ENCODE peak calls at places on chromosomes 6 and 20, in eight cellular contexts. One of them, this sample, is unnamed.

GRCh38 chr6:108526739-108527174 is 34.0 kb upstream of the FOXO3 start:
- DNase-seq in cardiac fibroblast: peak
- DNase-seq in RWPE1: peak
- DNase-seq in B cell: no peak
- DNase-seq in fibroblast of lung: peak
- DNase-seq in mammary epithelial cell: peak
- DNase-seq in A549: peak
- DNase-seq in fibroblast of mammary gland: peak
- DNase-seq in this sample: no peak

GRCh38 chr6:131597448-131597847 is 24.4 kb downstream of the ARG1 start:
- DNase-seq in mammary epithelial cell: no peak
- DNase-seq in fibroblast of mammary gland: peak
- DNase-seq in cardiac fibroblast: peak
- DNase-seq in A549: no peak
- DNase-seq in RWPE1: peak
- DNase-seq in B cell: no peak
- DNase-seq in fibroblast of lung: no peak
- DNase-seq in this sample: no peak

GRCh38 chr20:59785118-59785959 is 148.1 kb downstream of the SYCP2 start:
- DNase-seq in fibroblast of lung: no peak
- DNase-seq in RWPE1: no peak
- DNase-seq in fibroblast of mammary gland: no peak
- DNase-seq in A549: no peak
- DNase-seq in mammary epithelial cell: no peak
- DNase-seq in B cell: no peak
- DNase-seq in cardiac fibroblast: no peak
- DNase-seq in this sample: no peak

GRCh38 chr20:43409041-43409913 is 48.4 kb upstream of the SRSF6 start:
- DNase-seq in fibroblast of mammary gland: peak
- DNase-seq in A549: no peak
- DNase-seq in fibroblast of lung: peak
- DNase-seq in B cell: no peak
- DNase-seq in cardiac fibroblast: peak
- DNase-seq in mammary epithelial cell: peak
- DNase-seq in RWPE1: peak
- DNase-seq in this sample: peak

GRCh38 chr20:36063916-36064660 is 90.5 kb upstream of the EPB41L1 start:
- DNase-seq in B cell: no peak
- DNase-seq in mammary epithelial cell: no peak
- DNase-seq in fibroblast of lung: no peak
- DNase-seq in RWPE1: no peak
- DNase-seq in cardiac fibroblast: no peak
- DNase-seq in A549: no peak
- DNase-seq in fibroblast of mammary gland: no peak
- DNase-seq in this sample: no peak

GRCh38 chr20:24980321-24981053 is 12.1 kb downstream of the APMAP start:
- DNase-seq in A549: no peak
- DNase-seq in fibroblast of mammary gland: no peak
- DNase-seq in cardiac fibroblast: no peak
- DNase-seq in RWPE1: no peak
- DNase-seq in B cell: no peak
- DNase-seq in mammary epithelial cell: no peak
- DNase-seq in fibroblast of lung: no peak
- DNase-seq in this sample: no peak

GRCh38 chr6:121886223-121886830 is 450.9 kb downstream of the GJA1 start:
- DNase-seq in fibroblast of lung: no peak
- DNase-seq in cardiac fibroblast: peak
- DNase-seq in A549: no peak
- DNase-seq in RWPE1: no peak
- DNase-seq in mammary epithelial cell: peak
- DNase-seq in B cell: no peak
- DNase-seq in fibroblast of mammary gland: peak
- DNase-seq in this sample: no peak

GRCh38 chr6:3516094-3516493 is 59.2 kb upstream of the SLC22A23 start:
- DNase-seq in RWPE1: no peak
- DNase-seq in fibroblast of mammary gland: peak
- DNase-seq in mammary epithelial cell: peak
- DNase-seq in cardiac fibroblast: peak
- DNase-seq in B cell: no peak
- DNase-seq in fibroblast of lung: no peak
- DNase-seq in A549: no peak
- DNase-seq in this sample: no peak

GRCh38 chr20:38153011-38153329 is 12.1 kb downstream of the TGM2 start:
- DNase-seq in fibroblast of lung: peak
- DNase-seq in B cell: no peak
- DNase-seq in mammary epithelial cell: no peak
- DNase-seq in cardiac fibroblast: peak
- DNase-seq in RWPE1: peak
- DNase-seq in A549: peak
- DNase-seq in fibroblast of mammary gland: no peak
- DNase-seq in this sample: no peak

GRCh38 chr6:73797861-73798260 is 101.9 kb downstream of the CD109 start:
- DNase-seq in fibroblast of mammary gland: peak
- DNase-seq in A549: no peak
- DNase-seq in B cell: no peak
- DNase-seq in cardiac fibroblast: peak
- DNase-seq in fibroblast of lung: no peak
- DNase-seq in mammary epithelial cell: no peak
- DNase-seq in RWPE1: no peak
- DNase-seq in this sample: no peak

GRCh38 chr6:115720900-115721299 is 339.8 kb downstream of the FRK start:
- DNase-seq in mammary epithelial cell: no peak
- DNase-seq in cardiac fibroblast: no peak
- DNase-seq in fibroblast of mammary gland: no peak
- DNase-seq in fibroblast of lung: no peak
- DNase-seq in RWPE1: no peak
- DNase-seq in B cell: no peak
- DNase-seq in A549: no peak
- DNase-seq in this sample: no peak

GRCh38 chr20:1177680-1178079 is 7.1 kb downstream of the TMEM74B start:
- DNase-seq in mammary epithelial cell: no peak
- DNase-seq in A549: no peak
- DNase-seq in fibroblast of mammary gland: peak
- DNase-seq in B cell: no peak
- DNase-seq in RWPE1: no peak
- DNase-seq in fibroblast of lung: no peak
- DNase-seq in cardiac fibroblast: peak
- DNase-seq in this sample: no peak

GRCh38 chr6:40308533-40309306 is 278.4 kb downstream of the LRFN2 start:
- DNase-seq in fibroblast of mammary gland: peak
- DNase-seq in RWPE1: peak
- DNase-seq in fibroblast of lung: peak
- DNase-seq in cardiac fibroblast: peak
- DNase-seq in B cell: peak
- DNase-seq in A549: peak
- DNase-seq in mammary epithelial cell: peak
- DNase-seq in this sample: peak

GRCh38 chr20:3093861-3094361 is 9.4 kb upstream of the AVP start:
- DNase-seq in B cell: no peak
- DNase-seq in cardiac fibroblast: no peak
- DNase-seq in fibroblast of lung: no peak
- DNase-seq in mammary epithelial cell: no peak
- DNase-seq in A549: no peak
- DNase-seq in RWPE1: no peak
- DNase-seq in fibroblast of mammary gland: no peak
- DNase-seq in this sample: no peak

DNA sequence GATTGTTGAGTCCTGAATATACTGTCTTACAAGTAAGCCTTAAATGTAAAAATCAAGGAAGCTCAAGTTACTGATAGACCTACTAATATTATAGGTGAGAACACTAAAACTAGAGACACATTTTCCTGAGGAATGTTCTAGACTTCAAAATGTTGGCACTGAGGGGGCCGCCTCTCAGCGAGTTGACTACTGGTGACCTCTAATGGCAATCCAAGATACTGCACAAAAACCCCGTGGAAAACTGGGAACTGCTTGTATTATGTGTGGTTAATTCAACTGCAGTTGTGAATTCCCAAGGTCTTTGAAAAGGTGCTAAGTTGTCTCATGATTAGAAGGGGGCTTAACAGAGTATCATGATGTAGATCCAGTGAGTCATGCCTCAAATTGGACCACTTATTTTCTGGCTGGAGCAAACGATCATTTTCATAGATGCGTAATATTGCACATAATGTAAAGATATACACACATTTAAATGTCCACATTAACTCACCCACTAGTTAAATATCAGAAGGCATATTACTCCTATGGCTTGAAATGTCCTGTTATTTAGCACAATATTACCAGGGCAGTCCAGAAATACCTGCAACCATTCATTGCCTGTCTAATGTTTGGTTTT is 336.2 kb downstream of the FOXA2 start:
- DNase-seq in fibroblast of mammary gland: peak
- DNase-seq in fibroblast of lung: no peak
- DNase-seq in A549: peak
- DNase-seq in RWPE1: peak
- DNase-seq in cardiac fibroblast: peak
- DNase-seq in mammary epithelial cell: no peak
- DNase-seq in B cell: no peak
- DNase-seq in this sample: peak
- TF ChIP-seq CTCF in fibroblast of mammary gland: peak
- TF ChIP-seq CTCF in fibroblast of lung: no peak
- TF ChIP-seq CTCF in A549: peak
- TF ChIP-seq CTCF in RWPE1: peak
- TF ChIP-seq CTCF in cardiac fibroblast: peak
- TF ChIP-seq CTCF in mammary epithelial cell: peak
- TF ChIP-seq CTCF in B cell: no peak
- TF ChIP-seq CTCF in this sample: peak

GRCh38 chr20:62407221-62407992 is at the start of gene CABLES2:
- DNase-seq in fibroblast of lung: peak
- DNase-seq in A549: peak
- DNase-seq in B cell: peak
- DNase-seq in RWPE1: peak
- DNase-seq in mammary epithelial cell: peak
- DNase-seq in fibroblast of mammary gland: peak
- DNase-seq in cardiac fibroblast: peak
- DNase-seq in this sample: peak
- TF ChIP-seq CTCF in fibroblast of lung: no peak
- TF ChIP-seq CTCF in A549: no peak
- TF ChIP-seq CTCF in B cell: no peak
- TF ChIP-seq CTCF in RWPE1: peak
- TF ChIP-seq CTCF in mammary epithelial cell: no peak
- TF ChIP-seq CTCF in fibroblast of mammary gland: no peak
- TF ChIP-seq CTCF in cardiac fibroblast: no peak
- TF ChIP-seq CTCF in this sample: no peak

DNA sequence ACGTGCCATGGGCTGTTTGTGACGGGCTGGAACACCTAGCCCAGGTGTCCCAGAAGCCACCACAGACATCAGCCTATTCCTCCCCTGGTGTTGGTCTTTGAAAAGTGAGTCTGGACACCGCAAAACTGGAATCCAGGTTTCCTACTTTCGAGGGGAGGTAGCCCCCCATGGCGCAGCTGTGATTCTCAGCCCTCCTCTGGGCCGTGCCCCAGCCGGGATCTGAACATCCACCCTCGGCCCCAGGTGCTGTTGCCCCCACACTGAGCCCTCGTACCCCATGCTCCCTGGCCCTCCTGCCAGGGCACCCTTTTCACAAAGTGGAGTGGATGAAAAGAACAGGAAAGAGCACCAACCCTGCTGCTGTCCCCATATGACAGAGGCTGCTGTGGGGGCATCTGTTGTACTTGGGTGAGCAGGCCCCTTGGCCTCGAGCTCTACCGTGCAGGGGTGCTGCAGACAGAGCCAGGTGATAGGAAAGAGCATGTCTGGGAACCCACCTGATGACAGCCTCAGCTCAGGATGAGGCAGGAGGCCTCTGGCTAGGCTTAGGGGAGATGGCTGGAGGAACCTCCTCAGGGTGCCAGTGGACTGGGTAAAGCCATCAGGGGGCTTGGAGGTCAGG is 18.8 kb upstream of the MAS1L start:
- DNase-seq in RWPE1: no peak
- DNase-seq in fibroblast of lung: no peak
- DNase-seq in mammary epithelial cell: no peak
- DNase-seq in fibroblast of mammary gland: no peak
- DNase-seq in cardiac fibroblast: no peak
- DNase-seq in A549: no peak
- DNase-seq in B cell: no peak
- DNase-seq in this sample: no peak
- TF ChIP-seq CTCF in RWPE1: no peak
- TF ChIP-seq CTCF in fibroblast of lung: no peak
- TF ChIP-seq CTCF in mammary epithelial cell: no peak
- TF ChIP-seq CTCF in fibroblast of mammary gland: no peak
- TF ChIP-seq CTCF in cardiac fibroblast: no peak
- TF ChIP-seq CTCF in A549: no peak
- TF ChIP-seq CTCF in B cell: no peak
- TF ChIP-seq CTCF in this sample: no peak

GRCh38 chr20:16404171-16404570 is 169.1 kb downstream of the KIF16B start:
- DNase-seq in A549: no peak
- DNase-seq in fibroblast of lung: no peak
- DNase-seq in RWPE1: no peak
- DNase-seq in cardiac fibroblast: no peak
- DNase-seq in mammary epithelial cell: no peak
- DNase-seq in B cell: no peak
- DNase-seq in fibroblast of mammary gland: no peak
- DNase-seq in this sample: no peak
- TF ChIP-seq CTCF in A549: no peak
- TF ChIP-seq CTCF in fibroblast of lung: no peak
- TF ChIP-seq CTCF in RWPE1: no peak
- TF ChIP-seq CTCF in cardiac fibroblast: no peak
- TF ChIP-seq CTCF in mammary epithelial cell: no peak
- TF ChIP-seq CTCF in B cell: no peak
- TF ChIP-seq CTCF in fibroblast of mammary gland: no peak
- TF ChIP-seq CTCF in this sample: no peak

GRCh38 chr6:101114703-101115102 is 233.6 kb upstream of the ASCC3 start:
- DNase-seq in cardiac fibroblast: peak
- DNase-seq in fibroblast of mammary gland: peak
- DNase-seq in mammary epithelial cell: peak
- DNase-seq in B cell: no peak
- DNase-seq in fibroblast of lung: peak
- DNase-seq in A549: no peak
- DNase-seq in RWPE1: peak
- DNase-seq in this sample: no peak
- TF ChIP-seq CTCF in cardiac fibroblast: peak
- TF ChIP-seq CTCF in fibroblast of mammary gland: peak
- TF ChIP-seq CTCF in mammary epithelial cell: peak
- TF ChIP-seq CTCF in B cell: no peak
- TF ChIP-seq CTCF in fibroblast of lung: peak
- TF ChIP-seq CTCF in A549: peak
- TF ChIP-seq CTCF in RWPE1: peak
- TF ChIP-seq CTCF in this sample: no peak

GRCh38 chr6:33584700-33585402 is 4.8 kb upstream of the BAK1 start:
- DNase-seq in fibroblast of lung: no peak
- DNase-seq in A549: no peak
- DNase-seq in cardiac fibroblast: no peak
- DNase-seq in RWPE1: no peak
- DNase-seq in fibroblast of mammary gland: no peak
- DNase-seq in B cell: no peak
- DNase-seq in mammary epithelial cell: no peak
- DNase-seq in this sample: no peak

GRCh38 chr6:33581186-33581585 is 1.1 kb upstream of the BAK1 start:
- DNase-seq in RWPE1: no peak
- DNase-seq in fibroblast of mammary gland: no peak
- DNase-seq in A549: no peak
- DNase-seq in mammary epithelial cell: no peak
- DNase-seq in fibroblast of lung: no peak
- DNase-seq in B cell: no peak
- DNase-seq in cardiac fibroblast: no peak
- DNase-seq in this sample: no peak

GRCh38 chr6:33586108-33586640 is 6.1 kb upstream of the BAK1 start:
- DNase-seq in A549: no peak
- DNase-seq in RWPE1: no peak
- DNase-seq in mammary epithelial cell: no peak
- DNase-seq in fibroblast of mammary gland: no peak
- DNase-seq in B cell: no peak
- DNase-seq in cardiac fibroblast: no peak
- DNase-seq in fibroblast of lung: no peak
- DNase-seq in this sample: no peak

GRCh38 chr6:33585403-33586107 is 5.5 kb upstream of the BAK1 start:
- DNase-seq in fibroblast of lung: peak
- DNase-seq in RWPE1: peak
- DNase-seq in A549: peak
- DNase-seq in B cell: peak
- DNase-seq in cardiac fibroblast: peak
- DNase-seq in fibroblast of mammary gland: peak
- DNase-seq in mammary epithelial cell: peak
- DNase-seq in this sample: peak

GRCh38 chr6:33583591-33584155 is 3.6 kb upstream of the BAK1 start:
- DNase-seq in A549: peak
- DNase-seq in mammary epithelial cell: no peak
- DNase-seq in fibroblast of lung: no peak
- DNase-seq in fibroblast of mammary gland: no peak
- DNase-seq in cardiac fibroblast: no peak
- DNase-seq in RWPE1: no peak
- DNase-seq in B cell: no peak
- DNase-seq in this sample: peak
- TF ChIP-seq CTCF in A549: peak
- TF ChIP-seq CTCF in mammary epithelial cell: peak
- TF ChIP-seq CTCF in fibroblast of lung: peak
- TF ChIP-seq CTCF in fibroblast of mammary gland: peak
- TF ChIP-seq CTCF in cardiac fibroblast: peak
- TF ChIP-seq CTCF in RWPE1: peak
- TF ChIP-seq CTCF in B cell: no peak
- TF ChIP-seq CTCF in this sample: peak